ENCODE peak calls at places on chromosomes 16 and 17, in seven cellular contexts. Y is bronchial epithelial cell; O is tibial nerve; T is transverse colon; B is effector memory CD4-positive, alpha-beta T cell; A is GM06990; J is heart right ventricle. S is an unnamed sample. For H3K36me3, the result is how much of the 10 kb centered on the place peaks cover.

GRCh38 chr16:12613992-12614661 is 189.6 kb downstream of the CPPED1 start:
- DNase-seq in B (no peak), J (no peak), Y (no peak), T (no peak), O (no peak), A (no peak), S (no peak)

GRCh38 chr16:57991551-57992059 is 8.9 kb downstream of the ZNF319 start:
- DNase-seq in B (no peak), Y (no peak), T (no peak), J (no peak), A (no peak), O (no peak), S (no peak)

GRCh38 chr16:82935781-82936180 is 309.0 kb downstream of the CDH13 start:
- DNase-seq in A (no peak), B (no peak), O (no peak), J (no peak), T (no peak), Y (no peak), S (no peak)

GRCh38 chr17:41377546-41377945 is 4.6 kb downstream of the KRT34 start:
- DNase-seq in T (no peak), A (no peak), J (no peak), O (no peak), B (no peak), Y (peak), S (no peak)

GRCh38 chr16:3745751-3746355 is 28.5 kb upstream of the TRAP1 start:
- DNase-seq in Y (no peak), J (no peak), O (no peak), T (no peak), B (no peak), A (no peak), S (no peak)

GRCh38 chr16:53429221-53429943 is 4.9 kb upstream of the RBL2 start:
- DNase-seq in B (no peak), O (no peak), A (no peak), J (no peak), Y (peak), T (no peak), S (no peak)

GRCh38 chr17:39634384-39634871 is 2.5 kb upstream of the STARD3 start:
- DNase-seq in O (no peak), J (no peak), B (no peak), Y (peak), A (no peak), T (peak), S (no peak)

GRCh38 chr17:78831688-78832540 is 8.7 kb downstream of the USP36 start:
- DNase-seq in O (no peak), J (no peak), T (no peak), B (no peak), A (no peak), Y (no peak), S (no peak)

GRCh38 chr17:64130559-64131001 is 636 bp upstream of the ERN1 start:
- DNase-seq in T (peak), J (no peak), Y (peak), B (peak), A (no peak), O (peak), S (peak)

GRCh38 chr16:82735176-82735575 is 108.4 kb downstream of the CDH13 start:
- DNase-seq in B (no peak), Y (no peak), O (no peak), J (no peak), A (no peak), T (no peak), S (no peak)

GRCh38 chr16:51638338-51639135 is 487.5 kb upstream of the SALL1 start:
- DNase-seq in T (no peak), A (no peak), J (no peak), O (no peak), Y (peak), B (no peak), S (no peak)

GRCh38 chr17:1643293-1643998 is 2.1 kb downstream of the SCARF1 start:
- DNase-seq in O (no peak), Y (peak), T (peak), A (peak), B (peak), J (peak), S (peak)

GRCh38 chr16:8552487-8553221 is 37.7 kb downstream of the TMEM114 start:
- DNase-seq in B (no peak), J (no peak), A (no peak), O (no peak), Y (no peak), T (no peak), S (no peak)

GRCh38 chr16:1121009-1121408 is 25.0 kb upstream of the C1QTNF8 start:
- DNase-seq in O (no peak), Y (no peak), A (no peak), B (no peak), T (no peak), J (no peak), S (no peak)

GRCh38 chr17:15944720-15945492 is at the start of gene ADORA2B:
- DNase-seq in A (peak), T (peak), J (peak), Y (peak), B (no peak), O (no peak), S (peak)

GRCh38 chr17:32822996-32823395 is 53.9 kb downstream of the MYO1D start:
- DNase-seq in Y (no peak), T (no peak), O (no peak), J (no peak), B (no peak), A (no peak), S (no peak)

GRCh38 chr16:53212899-53213235 is 158.1 kb downstream of the CHD9 start:
- DNase-seq in A (no peak), O (no peak), J (no peak), Y (peak), T (no peak), B (no peak), S (no peak)

GRCh38 chr16:73544266-73544665 is 496.3 kb upstream of the ZFHX3 start:
- DNase-seq in Y (no peak), A (no peak), B (no peak), O (no peak), T (no peak), J (no peak), S (no peak)

GRCh38 chr16:50306287-50306686 is 39.9 kb downstream of the ADCY7 start:
- DNase-seq in T (no peak), Y (no peak), B (no peak), O (no peak), J (no peak), A (no peak), S (no peak)

DNA sequence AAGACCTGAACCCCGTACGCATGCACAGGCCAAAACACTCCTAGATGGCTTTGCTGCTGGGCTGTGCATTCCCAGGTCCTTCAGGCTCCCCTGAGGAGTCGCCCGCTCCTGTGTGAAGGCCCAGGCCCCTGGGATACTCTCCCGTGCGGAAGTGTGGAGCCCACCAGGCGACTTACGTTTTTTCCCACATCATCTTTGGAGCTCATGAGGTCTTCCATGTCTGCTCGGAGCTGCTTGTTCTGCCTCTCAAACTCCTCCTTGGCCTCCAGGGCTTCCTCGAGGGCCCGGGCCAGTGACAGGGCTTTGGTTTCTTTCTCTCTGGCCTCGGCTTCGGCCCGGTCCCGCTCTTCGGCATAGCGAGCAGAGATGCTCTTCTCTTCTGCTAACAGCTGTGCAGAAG is 56.4 kb downstream of the NDEL1 start:
- DNase-seq in J (no peak), B (no peak), O (no peak), A (no peak), T (no peak), Y (no peak), S (no peak)
- H3K36me3 ChIP-seq in J (half or more), B (under half), O (half or more), A (under half), T (under half), Y (under half), S (under half)

GRCh38 chr17:50633683-50634082 is 998 bp upstream of the ABCC3 start:
- DNase-seq in B (no peak), O (no peak), J (no peak), A (no peak), T (no peak), Y (no peak), S (no peak)

GRCh38 chr17:50634123-50634914 is at the start of gene ABCC3:
- DNase-seq in Y (no peak), T (peak), B (no peak), J (peak), A (no peak), O (no peak), S (no peak)

GRCh38 chr17:50635720-50636144 is 1.1 kb downstream of the ABCC3 start:
- DNase-seq in T (no peak), A (no peak), J (no peak), B (no peak), O (no peak), Y (no peak), S (no peak)

GRCh38 chr17:50636145-50636803 is 1.6 kb downstream of the ABCC3 start:
- DNase-seq in O (no peak), Y (no peak), T (no peak), A (no peak), B (no peak), J (no peak), S (no peak)

GRCh38 chr17:50634915-50635719 is 436 bp downstream of the ABCC3 start:
- DNase-seq in B (no peak), T (no peak), A (no peak), J (no peak), O (no peak), Y (no peak), S (no peak)
- H3K4me3 ChIP-seq in B (no peak), T (peak), A (peak), J (peak), O (peak), Y (peak), S (no peak)

GRCh38 chr16:16139061-16139460 is 84.2 kb downstream of the ABCC6 start:
- DNase-seq in J (no peak), B (no peak), Y (no peak), O (no peak), A (no peak), T (no peak), S (no peak)
- H3K36me3 ChIP-seq in J (half or more), B (half or more), Y (under half), O (half or more), A (under half), T (under half), S (half or more)

GRCh38 chr16:27579086-27579980 is 29.4 kb downstream of the KATNIP start:
- DNase-seq in T (no peak), J (no peak), Y (peak), O (no peak), A (no peak), B (no peak), S (no peak)
- H3K4me3 ChIP-seq in T (no peak), J (no peak), Y (no peak), O (no peak), A (no peak), B (no peak), S (no peak)

GRCh38 chr16:19874816-19875546 is 9.7 kb downstream of the GPRC5B start:
- DNase-seq in J (no peak), B (no peak), T (no peak), O (no peak), Y (no peak), A (no peak), S (no peak)

GRCh38 chr16:19878760-19879159 is 5.9 kb downstream of the GPRC5B start:
- DNase-seq in T (no peak), A (no peak), Y (no peak), J (no peak), O (no peak), B (no peak), S (no peak)

GRCh38 chr16:19874026-19874425 is 10.6 kb downstream of the GPRC5B start:
- DNase-seq in J (no peak), B (no peak), O (no peak), Y (no peak), T (no peak), A (no peak), S (no peak)

GRCh38 chr16:19875900-19876299 is 8.7 kb downstream of the GPRC5B start:
- DNase-seq in A (no peak), B (no peak), O (no peak), T (no peak), Y (no peak), J (no peak), S (no peak)

GRCh38 chr16:19876501-19877059 is 8.1 kb downstream of the GPRC5B start:
- DNase-seq in T (no peak), B (no peak), J (no peak), A (no peak), O (no peak), Y (no peak), S (no peak)
- H3K36me3 ChIP-seq in T (under half), B (under half), J (under half), A (under half), O (under half), Y (under half), S (under half)

GRCh38 chr17:28404812-28405570 is 1.0 kb downstream of the SLC46A1 start:
- DNase-seq in O (no peak), T (no peak), J (no peak), B (no peak), A (no peak), Y (no peak), S (no peak)
- H3K4me3 ChIP-seq in O (peak), T (no peak), J (peak), B (peak), A (peak), Y (peak), S (peak)

S was measured in CD4-positive, CD25-positive, alpha-beta regulatory T cell.